ENCODE peak calls at places on chromosomes 16 and 17, in four cellular contexts. One of them, this sample, is unnamed.

GRCh38 chr16:79169239-79169638 is 431.3 kb downstream of the MAF start:
- DNase-seq in HepG2: no peak
- DNase-seq in K562: no peak
- DNase-seq in H1: peak; percentile 64
- DNase-seq in this sample: no peak

GRCh38 chr17:27572665-27573064 is 58.3 kb upstream of the LGALS9 start:
- DNase-seq in K562: no peak
- DNase-seq in HepG2: no peak
- DNase-seq in H1: no peak
- DNase-seq in this sample: no peak

GRCh38 chr16:57325458-57325857 is 33.1 kb upstream of the CCL22 start:
- DNase-seq in H1: no peak
- DNase-seq in HepG2: peak; percentile 43
- DNase-seq in K562: no peak
- DNase-seq in this sample: no peak

GRCh38 chr16:69610356-69610755 is 44.6 kb downstream of the NFAT5 start:
- DNase-seq in H1: no peak
- DNase-seq in HepG2: no peak
- DNase-seq in K562: no peak
- DNase-seq in this sample: no peak

GRCh38 chr17:77640916-77641605 is 317.4 kb upstream of the TNRC6C start:
- DNase-seq in K562: no peak
- DNase-seq in H1: no peak
- DNase-seq in HepG2: no peak
- DNase-seq in this sample: no peak

GRCh38 chr17:16486373-16487250 is 5.4 kb downstream of the LRRC75A start:
- DNase-seq in K562: no peak
- DNase-seq in H1: no peak
- DNase-seq in HepG2: no peak
- DNase-seq in this sample: peak; percentile 38

GRCh38 chr16:73846292-73846849 is 450.2 kb upstream of the PSMD7 start:
- DNase-seq in H1: no peak
- DNase-seq in K562: no peak
- DNase-seq in HepG2: no peak
- DNase-seq in this sample: no peak

GRCh38 chr16:23957287-23957686 is 121.5 kb downstream of the PRKCB start:
- DNase-seq in K562: no peak
- DNase-seq in HepG2: no peak
- DNase-seq in H1: no peak
- DNase-seq in this sample: no peak

GRCh38 chr17:3033741-3034577 is 29.4 kb downstream of the OR1D5 start:
- DNase-seq in H1: no peak
- DNase-seq in K562: no peak
- DNase-seq in HepG2: no peak
- DNase-seq in this sample: no peak

GRCh38 chr17:59493867-59494266 is 71.5 kb upstream of the DHX40 start:
- DNase-seq in H1: no peak
- DNase-seq in K562: peak; percentile 33
- DNase-seq in HepG2: no peak
- DNase-seq in this sample: peak; percentile 17
- TF ChIP-seq PHF8 in H1: no peak
- TF ChIP-seq PHF8 in K562: no peak
- TF ChIP-seq PHF8 in HepG2: no peak
- TF ChIP-seq PHF8 in this sample: no peak

GRCh38 chr17:44197107-44197506 is 2.6 kb downstream of the ATXN7L3 start:
- DNase-seq in HepG2: no peak
- DNase-seq in K562: no peak
- DNase-seq in H1: no peak
- DNase-seq in this sample: no peak
- TF ChIP-seq PHF8 in HepG2: no peak
- TF ChIP-seq PHF8 in K562: no peak
- TF ChIP-seq PHF8 in H1: no peak
- TF ChIP-seq PHF8 in this sample: no peak

DNA sequence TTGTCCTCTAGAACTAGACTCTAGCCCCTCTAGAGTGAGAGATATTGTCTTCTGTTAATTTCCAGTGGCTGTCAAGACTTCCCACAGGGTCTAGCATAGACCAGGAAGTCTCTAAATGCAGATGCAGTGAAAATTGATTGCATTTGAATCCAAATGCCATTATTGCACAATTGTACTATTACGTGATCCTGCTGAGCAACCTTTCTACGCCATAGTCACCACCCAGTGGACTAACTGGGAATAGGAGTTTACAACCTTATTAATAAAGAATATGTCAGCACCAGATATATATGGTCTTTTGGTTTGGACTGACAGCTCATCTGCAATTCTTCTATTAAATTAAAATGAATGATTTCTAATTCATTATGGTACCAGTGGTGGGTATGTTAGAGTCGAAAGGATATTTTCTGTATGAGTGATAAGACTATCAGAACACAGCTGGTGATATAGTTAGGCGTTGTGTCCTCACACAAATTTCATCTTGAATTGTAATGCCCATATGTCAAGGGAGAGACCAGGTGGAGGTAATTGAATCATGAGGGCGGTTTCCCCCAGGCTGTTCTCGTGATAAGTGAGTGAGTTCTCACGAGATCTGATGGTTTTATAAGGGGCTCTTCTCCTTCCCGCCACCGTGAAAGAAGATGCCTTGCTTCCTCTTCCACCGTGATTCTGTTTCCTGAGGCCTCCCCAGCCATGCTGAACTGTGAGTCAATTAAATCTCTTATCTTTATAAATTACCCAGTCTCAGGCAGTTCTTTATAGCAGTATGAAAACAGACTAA is 138.9 kb upstream of the CA10 start:
- DNase-seq in H1: no peak
- DNase-seq in K562: no peak
- DNase-seq in HepG2: peak; percentile 5
- DNase-seq in this sample: peak; percentile 1
- TF ChIP-seq PHF8 in H1: no peak
- TF ChIP-seq PHF8 in K562: no peak
- TF ChIP-seq PHF8 in HepG2: no peak
- TF ChIP-seq PHF8 in this sample: no peak

GRCh38 chr17:67801626-67802175 is 23.6 kb upstream of the BPTF start:
- DNase-seq in K562: peak; percentile 54
- DNase-seq in HepG2: peak; percentile 38
- DNase-seq in H1: no peak
- DNase-seq in this sample: no peak

DNA sequence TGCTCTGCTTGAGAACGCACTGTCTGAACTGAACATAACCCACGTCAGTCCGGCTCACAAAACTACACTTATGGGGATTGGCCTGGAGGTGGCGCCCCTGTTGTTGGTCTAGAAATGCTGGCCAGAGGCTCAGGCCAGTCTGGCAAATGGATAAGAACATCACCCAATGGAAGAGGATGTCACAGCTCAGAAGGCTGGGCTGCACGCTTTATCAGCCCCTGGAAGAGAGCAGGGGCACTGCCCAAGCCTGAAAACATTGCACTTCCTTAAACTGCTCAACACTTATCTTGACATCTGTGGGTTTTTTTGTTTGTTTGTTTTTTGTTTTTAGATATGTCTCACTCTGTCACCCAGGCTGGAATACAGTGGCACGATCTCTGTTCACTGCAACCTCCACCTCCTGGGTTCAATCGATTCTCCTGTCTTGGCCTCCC is 24.8 kb upstream of the BPTF start:
- DNase-seq in H1: peak; percentile 59
- DNase-seq in K562: peak; percentile 74
- DNase-seq in HepG2: peak; percentile 83
- DNase-seq in this sample: peak; percentile 86
- TF ChIP-seq PHF8 in H1: no peak
- TF ChIP-seq PHF8 in K562: no peak
- TF ChIP-seq PHF8 in HepG2: no peak
- TF ChIP-seq PHF8 in this sample: no peak

DNA sequence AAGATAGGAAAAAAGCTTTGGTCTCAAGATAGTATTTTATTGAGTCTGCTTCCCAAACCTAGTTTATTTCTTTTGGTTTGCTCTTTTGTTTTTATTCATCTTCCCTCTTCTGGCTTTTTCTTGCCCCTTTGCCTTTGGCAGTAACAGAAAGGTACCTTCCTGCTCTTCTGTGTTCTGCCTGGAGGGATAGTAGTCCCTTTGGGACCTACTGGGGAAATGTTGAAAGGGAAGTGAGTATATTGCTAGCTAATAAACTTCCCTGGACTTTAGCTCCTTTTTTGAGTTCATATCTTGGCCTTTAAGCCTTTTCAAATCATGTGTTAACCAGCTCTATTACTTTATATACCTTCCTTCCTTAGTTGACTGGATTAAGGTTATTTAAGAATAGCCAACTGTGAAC is 46.0 kb downstream of the OMG start:
- DNase-seq in H1: no peak
- DNase-seq in HepG2: no peak
- DNase-seq in K562: no peak
- DNase-seq in this sample: no peak
- TF ChIP-seq PHF8 in H1: no peak
- TF ChIP-seq PHF8 in HepG2: no peak
- TF ChIP-seq PHF8 in K562: no peak
- TF ChIP-seq PHF8 in this sample: no peak

DNA sequence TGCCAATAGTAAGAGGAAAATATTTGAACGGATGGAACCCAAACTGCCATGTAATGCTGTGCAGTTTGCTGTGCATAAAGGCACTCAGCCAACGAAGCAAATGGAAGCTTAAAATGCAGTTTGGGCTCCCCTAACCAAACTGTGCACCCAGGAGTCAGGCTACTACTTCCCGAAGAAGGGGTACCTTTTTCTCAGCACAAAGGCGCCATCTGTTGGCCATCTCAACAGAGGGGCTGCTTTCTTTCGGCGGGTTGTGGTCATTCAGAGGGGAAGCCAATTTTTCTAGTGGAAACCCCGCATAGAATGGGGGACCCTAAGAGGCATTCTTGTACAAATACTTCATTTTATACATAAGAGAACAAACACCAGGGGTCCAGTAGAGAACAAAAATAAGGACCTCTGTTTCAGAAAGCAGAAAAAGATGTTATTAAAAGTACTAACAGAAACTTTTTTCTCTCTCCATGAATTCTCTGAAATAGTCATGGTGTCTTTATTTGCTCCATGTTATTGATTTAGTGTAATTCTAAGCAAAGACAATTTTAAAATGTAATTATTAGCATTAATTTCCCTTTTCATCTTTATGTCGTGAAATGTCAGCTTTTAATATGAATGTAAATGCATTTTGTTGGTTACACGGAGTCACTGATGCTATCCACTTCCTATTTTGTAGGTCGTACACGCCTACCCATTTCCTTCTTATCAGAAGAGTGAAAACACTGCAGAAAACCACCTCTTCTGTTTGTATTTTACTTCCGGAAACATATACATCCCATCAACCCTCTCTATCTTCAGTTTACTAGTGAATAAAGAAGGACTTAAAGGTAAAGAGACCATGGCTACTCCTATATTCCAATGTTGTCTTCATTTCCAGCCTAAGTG is 453.3 kb downstream of the KCNJ2 start:
- DNase-seq in H1: peak; percentile 21
- DNase-seq in K562: peak; percentile 9
- DNase-seq in HepG2: no peak
- DNase-seq in this sample: peak; percentile 34
- TF ChIP-seq PHF8 in H1: no peak
- TF ChIP-seq PHF8 in K562: no peak
- TF ChIP-seq PHF8 in HepG2: no peak
- TF ChIP-seq PHF8 in this sample: no peak

DNA sequence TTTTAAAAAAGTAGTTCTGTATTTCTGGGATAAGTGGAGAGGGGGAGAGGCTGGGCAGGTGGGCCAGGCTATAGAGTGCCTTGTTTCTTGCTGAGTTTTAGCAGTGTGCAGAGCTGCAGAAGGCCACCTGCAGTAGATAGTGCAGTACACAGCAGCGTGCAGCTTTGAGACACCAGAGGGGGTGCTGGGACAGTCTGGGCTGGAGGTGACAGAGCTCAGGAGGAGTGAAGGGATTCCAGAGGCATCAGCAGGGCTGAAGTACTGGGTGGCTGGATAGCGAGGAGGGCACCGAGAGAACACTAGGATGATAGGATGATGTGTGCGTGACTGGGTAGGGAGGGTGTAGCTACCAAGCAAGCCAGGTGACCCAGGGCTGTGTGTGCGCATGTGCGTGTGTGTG is 26.6 kb downstream of the LCMT1 start:
- DNase-seq in K562: no peak
- DNase-seq in HepG2: no peak
- DNase-seq in H1: no peak
- DNase-seq in this sample: no peak
- TF ChIP-seq PHF8 in K562: no peak
- TF ChIP-seq PHF8 in HepG2: no peak
- TF ChIP-seq PHF8 in H1: no peak
- TF ChIP-seq PHF8 in this sample: no peak

DNA sequence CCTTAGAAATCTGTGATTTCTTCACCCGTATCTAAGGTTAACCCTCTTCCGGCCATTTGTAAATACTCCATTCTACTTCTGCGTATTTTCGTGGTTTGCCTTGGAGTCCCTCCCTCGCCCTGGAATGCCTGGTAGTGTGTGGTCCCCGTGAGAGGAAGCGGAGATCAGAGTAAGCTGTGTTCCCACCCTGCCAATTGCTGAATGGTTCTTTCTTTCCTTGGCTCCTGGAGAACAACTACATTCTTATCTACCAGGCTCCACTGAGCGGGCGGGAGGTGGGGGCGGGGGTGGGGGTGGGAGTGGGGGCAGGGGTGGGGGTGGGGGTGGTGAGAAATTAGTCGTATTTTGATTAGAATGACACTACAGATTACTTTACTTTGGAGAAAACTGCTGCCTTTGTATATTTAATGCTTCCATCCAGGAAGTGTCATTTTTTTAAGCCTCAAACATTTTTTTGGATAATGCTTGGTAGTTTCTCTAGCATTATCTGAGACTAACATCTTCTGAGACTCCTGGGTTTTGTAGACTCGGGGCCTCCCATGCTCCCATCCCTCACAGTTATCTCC is 20.9 kb upstream of the FASN start:
- DNase-seq in H1: no peak
- DNase-seq in K562: peak; percentile 48
- DNase-seq in HepG2: peak; percentile 71
- DNase-seq in this sample: no peak
- TF ChIP-seq PHF8 in H1: no peak
- TF ChIP-seq PHF8 in K562: no peak
- TF ChIP-seq PHF8 in HepG2: no peak
- TF ChIP-seq PHF8 in this sample: no peak

GRCh38 chr16:2716101-2716885 is 3.7 kb downstream of the PRSS27 start:
- DNase-seq in K562: no peak
- DNase-seq in H1: no peak
- DNase-seq in HepG2: no peak
- DNase-seq in this sample: no peak
- TF ChIP-seq PHF8 in K562: no peak
- TF ChIP-seq PHF8 in H1: no peak
- TF ChIP-seq PHF8 in HepG2: no peak
- TF ChIP-seq PHF8 in this sample: no peak